ENCODE peak calls at places on chromosomes 6 and 20, in nine cellular contexts. C, I, J, E, Z, V, T, A and G are unnamed samples.

GRCh38 chr20:30816182-30816645 is 441.2 kb upstream of the DEFB115 start:
- DNase-seq in C (peak; percentile 7), I (no peak), J (no peak), V (peak; percentile 22), Z (no peak), T (peak; percentile 59), A (peak; percentile 33), E (no peak), G (no peak)

GRCh38 chr6:163384510-163384909 is 30.0 kb upstream of the QKI start:
- DNase-seq in A (no peak), I (no peak), Z (no peak), V (no peak), C (no peak), J (no peak), T (no peak), E (no peak), G (no peak)

GRCh38 chr20:36207602-36208001 is 28.7 kb upstream of the AAR2 start:
- DNase-seq in T (no peak), C (no peak), E (no peak), Z (no peak), V (no peak), I (no peak), A (no peak), J (no peak), G (no peak)

GRCh38 chr20:9220874-9221547 is 152.1 kb downstream of the PLCB4 start:
- DNase-seq in C (peak; percentile 29), Z (peak; percentile 33), T (no peak), J (no peak), A (no peak), V (no peak), I (peak; percentile 16), E (no peak), G (no peak)

GRCh38 chr6:112086744-112087135 is 542 bp downstream of the TUBE1 start:
- DNase-seq in A (no peak), C (peak; percentile 68), I (no peak), E (no peak), J (no peak), T (no peak), Z (no peak), V (no peak), G (no peak)

GRCh38 chr6:1758076-1758679 is 148.5 kb downstream of the FOXC1 start:
- DNase-seq in V (no peak), J (no peak), A (no peak), I (no peak), E (no peak), T (no peak), C (no peak), Z (no peak), G (no peak)

GRCh38 chr6:85058806-85059205 is 294.4 kb upstream of the TBX18 start:
- DNase-seq in A (no peak), Z (no peak), V (no peak), J (no peak), C (no peak), T (no peak), E (no peak), I (no peak), G (no peak)

GRCh38 chr6:84675651-84676050 is 88.7 kb downstream of the TBX18 start:
- DNase-seq in T (no peak), C (no peak), Z (no peak), I (no peak), J (no peak), V (no peak), A (no peak), E (no peak), G (no peak)

GRCh38 chr20:64224344-64225165 is 31.0 kb upstream of the PCMTD2 start:
- DNase-seq in V (no peak), A (no peak), J (no peak), I (peak; percentile 29), E (no peak), Z (peak; percentile 87), T (no peak), C (peak; percentile 86), G (no peak)

GRCh38 chr6:161486903-161487531 is 213.2 kb upstream of the AGPAT4 start:
- DNase-seq in J (no peak), V (no peak), Z (no peak), I (no peak), E (no peak), T (no peak), C (no peak), A (no peak), G (no peak)

GRCh38 chr6:167097770-167098169 is 25.1 kb upstream of the CCR6 start:
- DNase-seq in V (no peak), Z (no peak), T (no peak), E (no peak), A (no peak), I (no peak), J (no peak), C (no peak), G (no peak)

GRCh38 chr6:85126448-85127178 is 323.3 kb upstream of the NT5E start:
- DNase-seq in I (no peak), T (peak; percentile 46), A (peak; percentile 27), E (no peak), C (peak; percentile 51), Z (no peak), J (peak; percentile 27), V (peak; percentile 33), G (no peak)

GRCh38 chr20:33790571-33790970 is 20.6 kb upstream of the CHMP4B start:
- DNase-seq in Z (no peak), V (peak; percentile 87), T (no peak), J (no peak), C (no peak), A (no peak), E (no peak), I (no peak), G (no peak)

GRCh38 chr6:45586216-45587171 is 208.8 kb upstream of the SUPT3H start:
- DNase-seq in I (no peak), T (no peak), Z (no peak), C (peak; percentile 26), A (no peak), J (no peak), E (peak; percentile 33), V (no peak), G (no peak)

DNA sequence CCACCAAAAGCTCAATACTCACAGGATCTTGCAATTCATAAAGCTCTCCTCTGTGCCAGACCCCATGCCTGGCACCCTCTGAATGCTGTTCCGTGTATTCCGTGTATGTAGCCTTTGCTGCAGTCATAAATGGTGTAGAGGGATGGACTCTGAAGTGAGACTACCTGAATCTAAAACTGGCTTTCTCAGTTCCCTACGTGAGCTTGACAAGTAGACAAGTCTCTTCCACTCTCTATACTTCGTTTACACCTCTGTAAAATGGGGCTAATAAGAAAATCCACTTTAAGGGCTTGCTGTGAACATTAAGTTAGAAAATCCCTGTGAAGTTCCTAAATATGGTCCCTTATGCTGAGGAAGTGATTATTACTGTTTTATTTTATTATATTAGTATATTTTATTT is 31.5 kb downstream of the PPP1R16B start:
- DNase-seq in V (no peak), C (no peak), A (no peak), Z (no peak), T (no peak), E (no peak), J (no peak), I (no peak), G (no peak)
- H3K27ac ChIP-seq in V (no peak overlapping the region), C (no peak overlapping the region), A (no peak overlapping the region), Z (no peak overlapping the region), T (no peak overlapping the region), E (no peak overlapping the region), J (no peak overlapping the region), I (no peak overlapping the region), G (no peak overlapping the region)

GRCh38 chr6:138795809-138796469 is at the start of gene ECT2L:
- DNase-seq in C (peak; percentile 68), A (peak; percentile 86), J (peak; percentile 87), Z (no peak), I (peak; percentile 86), V (peak; percentile 89), T (peak; percentile 74), E (no peak), G (peak; percentile 15)
- H3K27ac ChIP-seq in C (peak within 1 kb of the TSS; percentile 55), A (peak within 1 kb of the TSS; percentile 85), J (no peak within 1 kb of the TSS), Z (no peak within 1 kb of the TSS), I (peak within 1 kb of the TSS; percentile 77), V (no peak within 1 kb of the TSS), T (peak within 1 kb of the TSS; percentile 53), E (no peak within 1 kb of the TSS), G (peak within 1 kb of the TSS; percentile 46)

GRCh38 chr6:73722318-73723060 is 26.5 kb downstream of the CD109 start:
- DNase-seq in T (no peak), E (no peak), Z (peak; percentile 50), A (no peak), J (no peak), C (peak; percentile 73), V (no peak), I (no peak), G (no peak)

GRCh38 chr6:73728548-73729205 is 32.7 kb downstream of the CD109 start:
- DNase-seq in J (no peak), E (no peak), C (no peak), A (no peak), Z (no peak), T (no peak), V (no peak), I (no peak), G (no peak)

GRCh38 chr6:73731285-73731684 is 35.3 kb downstream of the CD109 start:
- DNase-seq in Z (no peak), J (no peak), C (no peak), V (no peak), A (no peak), I (no peak), T (no peak), E (no peak), G (no peak)

GRCh38 chr6:73724389-73724788 is 28.4 kb downstream of the CD109 start:
- DNase-seq in J (no peak), E (no peak), I (no peak), C (no peak), Z (no peak), T (no peak), V (no peak), A (no peak), G (no peak)

GRCh38 chr6:73727114-73727513 is 31.1 kb downstream of the CD109 start:
- DNase-seq in J (no peak), A (no peak), C (no peak), Z (no peak), I (no peak), V (no peak), E (no peak), T (no peak), G (no peak)
- H3K27ac ChIP-seq in J (no peak overlapping the region), A (no peak overlapping the region), C (no peak overlapping the region), Z (no peak overlapping the region), I (no peak overlapping the region), V (no peak overlapping the region), E (no peak overlapping the region), T (no peak overlapping the region), G (no peak overlapping the region)

GRCh38 chr6:146359123-146359522 is 184.5 kb upstream of the RAB32 start:
- DNase-seq in I (no peak), A (no peak), V (no peak), E (no peak), T (no peak), Z (no peak), C (no peak), J (no peak), G (no peak)

GRCh38 chr6:146355521-146356100 is 188.0 kb upstream of the RAB32 start:
- DNase-seq in V (no peak), E (no peak), J (no peak), Z (no peak), A (no peak), I (no peak), C (no peak), T (no peak), G (no peak)

GRCh38 chr6:146358341-146359046 is 185.1 kb upstream of the RAB32 start:
- DNase-seq in A (no peak), I (no peak), C (peak; percentile 21), E (no peak), V (no peak), J (no peak), Z (no peak), T (no peak), G (no peak)

GRCh38 chr6:146354451-146354850 is 189.2 kb upstream of the RAB32 start:
- DNase-seq in A (no peak), I (no peak), C (no peak), Z (no peak), J (no peak), E (no peak), V (no peak), T (no peak), G (no peak)

GRCh38 chr6:146357578-146358340 is 185.9 kb upstream of the RAB32 start:
- DNase-seq in E (no peak), T (no peak), A (no peak), V (no peak), C (peak; percentile 59), I (no peak), Z (no peak), J (no peak), G (no peak)
- H3K27ac ChIP-seq in E (no peak overlapping the region), T (no peak overlapping the region), A (no peak overlapping the region), V (no peak overlapping the region), C (peak overlapping the region; percentile 17), I (no peak overlapping the region), Z (peak overlapping the region; percentile 11), J (no peak overlapping the region), G (no peak overlapping the region)